ENCODE peak calls at places on chromosome 11, in five cellular contexts. One of them, this sample, is unnamed.

GRCh38 chr11:11605821-11606450 is 15.9 kb downstream of the GALNT18 start:
- DNase-seq in colonic mucosa: no peak
- DNase-seq in endothelial cell of umbilical vein: no peak
- DNase-seq in brain microvascular endothelial cell: no peak
- DNase-seq in pancreas: no peak
- DNase-seq in this sample: no peak

GRCh38 chr11:2426826-2427521 is 17.3 kb downstream of the TRPM5 start:
- DNase-seq in colonic mucosa: peak; percentile 81
- DNase-seq in endothelial cell of umbilical vein: no peak
- DNase-seq in brain microvascular endothelial cell: no peak
- DNase-seq in pancreas: no peak
- DNase-seq in this sample: no peak

GRCh38 chr11:69654001-69654659 is 13.2 kb downstream of the CCND1 start:
- DNase-seq in colonic mucosa: no peak
- DNase-seq in endothelial cell of umbilical vein: no peak
- DNase-seq in brain microvascular endothelial cell: no peak
- DNase-seq in pancreas: peak; percentile 65
- DNase-seq in this sample: no peak

GRCh38 chr11:45094958-45095690 is 51.3 kb upstream of the PRDM11 start:
- DNase-seq in colonic mucosa: peak; percentile 7
- DNase-seq in endothelial cell of umbilical vein: no peak
- DNase-seq in brain microvascular endothelial cell: no peak
- DNase-seq in pancreas: no peak
- DNase-seq in this sample: peak; percentile 72

GRCh38 chr11:44726278-44727113 is at the start of gene TSPAN18:
- DNase-seq in colonic mucosa: peak; percentile 28
- DNase-seq in endothelial cell of umbilical vein: no peak
- DNase-seq in brain microvascular endothelial cell: no peak
- DNase-seq in pancreas: peak; percentile 63
- DNase-seq in this sample: no peak

GRCh38 chr11:59865031-59865430 is 1.3 kb downstream of the TCN1 start:
- DNase-seq in colonic mucosa: no peak
- DNase-seq in endothelial cell of umbilical vein: peak; percentile 95
- DNase-seq in brain microvascular endothelial cell: peak; percentile 35
- DNase-seq in pancreas: no peak
- DNase-seq in this sample: no peak

GRCh38 chr11:105156231-105156630 is 16.7 kb upstream of the CARD18 start:
- DNase-seq in colonic mucosa: no peak
- DNase-seq in endothelial cell of umbilical vein: peak; percentile 61
- DNase-seq in brain microvascular endothelial cell: no peak
- DNase-seq in pancreas: no peak
- DNase-seq in this sample: no peak

GRCh38 chr11:12687740-12688139 is 13.5 kb downstream of the TEAD1 start:
- DNase-seq in colonic mucosa: no peak
- DNase-seq in endothelial cell of umbilical vein: no peak
- DNase-seq in brain microvascular endothelial cell: no peak
- DNase-seq in pancreas: no peak
- DNase-seq in this sample: no peak

GRCh38 chr11:117809236-117810055 is 12.4 kb upstream of the DSCAML1 start:
- DNase-seq in colonic mucosa: peak; percentile 77
- DNase-seq in endothelial cell of umbilical vein: no peak
- DNase-seq in brain microvascular endothelial cell: peak; percentile 32
- DNase-seq in pancreas: no peak
- DNase-seq in this sample: no peak

GRCh38 chr11:121780971-121781370 is 328.2 kb upstream of the SORL1-AS1 start:
- DNase-seq in colonic mucosa: no peak
- DNase-seq in endothelial cell of umbilical vein: no peak
- DNase-seq in brain microvascular endothelial cell: no peak
- DNase-seq in pancreas: no peak
- DNase-seq in this sample: no peak

GRCh38 chr11:15969701-15970329 is 386.5 kb downstream of the SOX6 start:
- DNase-seq in colonic mucosa: no peak
- DNase-seq in endothelial cell of umbilical vein: no peak
- DNase-seq in brain microvascular endothelial cell: peak; percentile 59
- DNase-seq in pancreas: no peak
- DNase-seq in this sample: no peak

GRCh38 chr11:28542556-28542955 is 434.4 kb downstream of the METTL15 start:
- DNase-seq in colonic mucosa: no peak
- DNase-seq in endothelial cell of umbilical vein: no peak
- DNase-seq in brain microvascular endothelial cell: no peak
- DNase-seq in pancreas: no peak
- DNase-seq in this sample: no peak

GRCh38 chr11:17379383-17380180 is 8.9 kb downstream of the KCNJ11 start:
- DNase-seq in colonic mucosa: no peak
- DNase-seq in endothelial cell of umbilical vein: no peak
- DNase-seq in brain microvascular endothelial cell: no peak
- DNase-seq in pancreas: no peak
- DNase-seq in this sample: no peak

GRCh38 chr11:66336234-66337102 is at the start of gene RIN1:
- DNase-seq in colonic mucosa: peak; percentile 81
- DNase-seq in endothelial cell of umbilical vein: peak; percentile 85
- DNase-seq in brain microvascular endothelial cell: peak; percentile 98
- DNase-seq in pancreas: peak; percentile 73
- DNase-seq in this sample: peak; percentile 94

GRCh38 chr11:803770-804598 is 1.0 kb downstream of the PIDD1 start:
- DNase-seq in colonic mucosa: no peak
- DNase-seq in endothelial cell of umbilical vein: no peak
- DNase-seq in brain microvascular endothelial cell: no peak
- DNase-seq in pancreas: peak; percentile 60
- DNase-seq in this sample: peak; percentile 82

GRCh38 chr11:34266090-34266912 is 91.5 kb downstream of the ABTB2 start:
- DNase-seq in colonic mucosa: no peak
- DNase-seq in endothelial cell of umbilical vein: no peak
- DNase-seq in brain microvascular endothelial cell: peak; percentile 82
- DNase-seq in pancreas: no peak
- DNase-seq in this sample: no peak

GRCh38 chr11:110184974-110185597 is 91.9 kb downstream of the ZC3H12C start:
- DNase-seq in colonic mucosa: no peak
- DNase-seq in endothelial cell of umbilical vein: peak; percentile 47
- DNase-seq in brain microvascular endothelial cell: peak; percentile 57
- DNase-seq in pancreas: no peak
- DNase-seq in this sample: no peak

GRCh38 chr11:68146704-68147474 is 25.7 kb upstream of the CHKA start:
- DNase-seq in colonic mucosa: peak; percentile 87
- DNase-seq in endothelial cell of umbilical vein: peak; percentile 52
- DNase-seq in brain microvascular endothelial cell: peak; percentile 28
- DNase-seq in pancreas: peak; percentile 79
- DNase-seq in this sample: no peak

GRCh38 chr11:130882138-130882551 is 34.1 kb downstream of the SNX19 start:
- DNase-seq in colonic mucosa: no peak
- DNase-seq in endothelial cell of umbilical vein: peak; percentile 63
- DNase-seq in brain microvascular endothelial cell: no peak
- DNase-seq in pancreas: no peak
- DNase-seq in this sample: no peak

GRCh38 chr11:37972691-37973090 is 1374.7 kb upstream of the RAG2 start:
- DNase-seq in colonic mucosa: no peak
- DNase-seq in endothelial cell of umbilical vein: peak; percentile 58
- DNase-seq in brain microvascular endothelial cell: no peak
- DNase-seq in pancreas: no peak
- DNase-seq in this sample: no peak

GRCh38 chr11:87306260-87306861 is 268.6 kb downstream of the TMEM135 start:
- DNase-seq in colonic mucosa: no peak
- DNase-seq in endothelial cell of umbilical vein: no peak
- DNase-seq in brain microvascular endothelial cell: no peak
- DNase-seq in pancreas: no peak
- DNase-seq in this sample: no peak

GRCh38 chr11:8107642-8108041 is 26.6 kb downstream of the TUB start:
- DNase-seq in colonic mucosa: no peak
- DNase-seq in endothelial cell of umbilical vein: no peak
- DNase-seq in brain microvascular endothelial cell: no peak
- DNase-seq in pancreas: no peak
- DNase-seq in this sample: no peak

GRCh38 chr11:70698871-70699270 is 300.5 kb downstream of the CTTN start:
- DNase-seq in colonic mucosa: no peak
- DNase-seq in endothelial cell of umbilical vein: no peak
- DNase-seq in brain microvascular endothelial cell: no peak
- DNase-seq in pancreas: peak; percentile 41
- DNase-seq in this sample: no peak

GRCh38 chr11:80632691-80633090 is 1191.9 kb upstream of the TENM4 start:
- DNase-seq in colonic mucosa: no peak
- DNase-seq in endothelial cell of umbilical vein: no peak
- DNase-seq in brain microvascular endothelial cell: no peak
- DNase-seq in pancreas: no peak
- DNase-seq in this sample: no peak

GRCh38 chr11:70713988-70714665 is 315.8 kb downstream of the CTTN start:
- DNase-seq in colonic mucosa: no peak
- DNase-seq in endothelial cell of umbilical vein: no peak
- DNase-seq in brain microvascular endothelial cell: no peak
- DNase-seq in pancreas: no peak
- DNase-seq in this sample: no peak

GRCh38 chr11:126482586-126483108 is 127.2 kb downstream of the ST3GAL4 start:
- DNase-seq in colonic mucosa: no peak
- DNase-seq in endothelial cell of umbilical vein: no peak
- DNase-seq in brain microvascular endothelial cell: no peak
- DNase-seq in pancreas: no peak
- DNase-seq in this sample: no peak

GRCh38 chr11:120178441-120179070 is 32.3 kb upstream of the OAF start:
- DNase-seq in colonic mucosa: no peak
- DNase-seq in endothelial cell of umbilical vein: no peak
- DNase-seq in brain microvascular endothelial cell: no peak
- DNase-seq in pancreas: no peak
- DNase-seq in this sample: peak; percentile 73

GRCh38 chr11:132142102-132142501 is 771.7 kb downstream of the NTM start:
- DNase-seq in colonic mucosa: no peak
- DNase-seq in endothelial cell of umbilical vein: no peak
- DNase-seq in brain microvascular endothelial cell: no peak
- DNase-seq in pancreas: no peak
- DNase-seq in this sample: no peak

GRCh38 chr11:132137981-132138313 is 767.5 kb downstream of the NTM start:
- DNase-seq in colonic mucosa: no peak
- DNase-seq in endothelial cell of umbilical vein: no peak
- DNase-seq in brain microvascular endothelial cell: no peak
- DNase-seq in pancreas: no peak
- DNase-seq in this sample: no peak

GRCh38 chr11:132139181-132139580 is 768.8 kb downstream of the NTM start:
- DNase-seq in colonic mucosa: no peak
- DNase-seq in endothelial cell of umbilical vein: no peak
- DNase-seq in brain microvascular endothelial cell: no peak
- DNase-seq in pancreas: no peak
- DNase-seq in this sample: no peak

GRCh38 chr11:132142554-132142953 is 772.1 kb downstream of the NTM start:
- DNase-seq in colonic mucosa: no peak
- DNase-seq in endothelial cell of umbilical vein: no peak
- DNase-seq in brain microvascular endothelial cell: no peak
- DNase-seq in pancreas: no peak
- DNase-seq in this sample: no peak

GRCh38 chr11:132140056-132140455 is 769.6 kb downstream of the NTM start:
- DNase-seq in colonic mucosa: no peak
- DNase-seq in endothelial cell of umbilical vein: no peak
- DNase-seq in brain microvascular endothelial cell: no peak
- DNase-seq in pancreas: no peak
- DNase-seq in this sample: no peak
- TF ChIP-seq CTCF in colonic mucosa: no peak
- TF ChIP-seq CTCF in endothelial cell of umbilical vein: no peak
- TF ChIP-seq CTCF in brain microvascular endothelial cell: no peak
- TF ChIP-seq CTCF in pancreas: no peak
- TF ChIP-seq CTCF in this sample: no peak

DNA sequence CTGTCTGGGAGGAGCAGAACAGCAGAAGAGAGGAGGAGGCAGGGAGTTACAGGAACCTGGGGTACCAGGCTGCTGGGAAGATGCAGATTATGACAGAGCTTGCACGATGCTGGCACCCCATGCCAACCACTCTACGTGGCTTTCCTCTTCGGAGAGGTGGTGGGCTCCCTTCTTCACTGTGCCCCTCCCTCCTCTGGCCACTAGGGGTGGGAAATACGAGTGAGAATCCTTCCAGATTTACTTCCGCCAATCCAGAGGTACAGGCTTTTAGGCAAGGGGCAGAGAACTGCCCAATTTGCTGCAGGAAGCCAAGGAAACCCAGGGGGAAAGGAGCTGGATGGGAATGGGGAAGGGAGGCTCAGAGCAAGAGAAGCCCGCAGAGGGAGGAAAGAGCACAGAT is 12.3 kb downstream of the HYOU1 start:
- DNase-seq in colonic mucosa: no peak
- DNase-seq in endothelial cell of umbilical vein: no peak
- DNase-seq in brain microvascular endothelial cell: no peak
- DNase-seq in pancreas: no peak
- DNase-seq in this sample: no peak
- TF ChIP-seq CTCF in colonic mucosa: no peak
- TF ChIP-seq CTCF in endothelial cell of umbilical vein: peak; percentile 25
- TF ChIP-seq CTCF in brain microvascular endothelial cell: peak; percentile 48
- TF ChIP-seq CTCF in pancreas: no peak
- TF ChIP-seq CTCF in this sample: no peak

GRCh38 chr11:30329150-30329940 is 6.4 kb downstream of the ARL14EP start:
- DNase-seq in colonic mucosa: no peak
- DNase-seq in endothelial cell of umbilical vein: no peak
- DNase-seq in brain microvascular endothelial cell: no peak
- DNase-seq in pancreas: no peak
- DNase-seq in this sample: no peak

GRCh38 chr11:30328676-30329075 is 5.8 kb downstream of the ARL14EP start:
- DNase-seq in colonic mucosa: no peak
- DNase-seq in endothelial cell of umbilical vein: no peak
- DNase-seq in brain microvascular endothelial cell: no peak
- DNase-seq in pancreas: no peak
- DNase-seq in this sample: no peak

DNA sequence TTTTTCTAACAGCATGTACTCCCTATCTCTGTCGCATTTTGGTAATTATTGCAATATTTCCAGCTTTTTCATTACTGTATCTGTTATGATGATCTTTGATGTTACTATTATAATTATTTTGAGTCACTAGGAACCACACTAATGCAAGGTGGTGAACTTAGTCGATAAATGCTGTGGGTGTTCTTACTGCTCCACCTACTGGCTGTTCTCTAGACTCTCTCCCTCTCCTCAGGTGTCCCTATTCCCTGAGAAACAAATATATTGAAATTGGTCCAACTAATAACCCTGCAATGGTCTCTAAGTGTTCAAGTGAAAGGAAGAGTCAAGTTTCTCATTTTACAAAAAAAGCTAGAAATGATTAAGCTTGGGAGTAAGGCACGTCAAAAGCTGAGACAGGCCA is 10.5 kb downstream of the ARL14EP start:
- DNase-seq in colonic mucosa: no peak
- DNase-seq in endothelial cell of umbilical vein: no peak
- DNase-seq in brain microvascular endothelial cell: no peak
- DNase-seq in pancreas: no peak
- DNase-seq in this sample: no peak
- TF ChIP-seq CTCF in colonic mucosa: no peak
- TF ChIP-seq CTCF in endothelial cell of umbilical vein: peak; percentile 37
- TF ChIP-seq CTCF in brain microvascular endothelial cell: peak; percentile 70
- TF ChIP-seq CTCF in pancreas: peak; percentile 22
- TF ChIP-seq CTCF in this sample: peak; percentile 51

DNA sequence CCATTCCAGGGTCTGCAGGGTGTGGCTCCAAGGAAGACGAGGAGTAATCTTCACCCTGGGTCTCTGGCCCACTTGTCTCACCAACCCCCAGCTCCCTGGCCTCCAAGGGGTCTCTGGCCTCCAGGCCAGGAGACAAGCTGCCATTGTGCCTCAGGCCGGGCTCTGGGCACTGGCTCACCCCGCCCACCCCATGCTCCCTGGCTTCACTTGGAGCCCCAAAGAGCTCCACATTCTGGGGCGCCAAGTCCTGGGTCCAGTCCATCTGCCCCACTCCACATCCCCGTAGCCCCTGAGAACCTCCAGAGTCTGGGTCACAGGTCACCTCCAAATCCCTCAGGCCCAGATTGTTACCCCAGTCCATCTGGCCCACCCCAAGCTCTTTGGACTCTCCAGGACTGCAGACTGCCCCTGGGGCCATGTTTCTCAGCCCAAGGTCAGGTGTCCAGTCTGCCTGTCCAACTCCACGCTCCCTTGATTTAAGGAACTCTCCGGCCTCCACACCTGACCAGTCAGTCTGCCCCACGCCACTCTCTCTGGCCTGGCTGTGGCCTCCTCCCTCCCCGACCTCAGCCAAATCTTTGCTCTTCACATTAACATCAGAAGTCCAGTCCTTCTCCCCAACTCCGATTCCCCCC is 16.2 kb downstream of the TNKS1BP1 start:
- DNase-seq in colonic mucosa: no peak
- DNase-seq in endothelial cell of umbilical vein: no peak
- DNase-seq in brain microvascular endothelial cell: no peak
- DNase-seq in pancreas: peak; percentile 44
- DNase-seq in this sample: no peak
- TF ChIP-seq CTCF in colonic mucosa: no peak
- TF ChIP-seq CTCF in endothelial cell of umbilical vein: no peak
- TF ChIP-seq CTCF in brain microvascular endothelial cell: no peak
- TF ChIP-seq CTCF in pancreas: no peak
- TF ChIP-seq CTCF in this sample: no peak

This sample was measured in osteocyte.